ENCODE peak calls at places on chromosomes 4 and X, in four cellular contexts. One of them, this sample, is unnamed.

GRCh38 chrX:274904-275475 is 6.2 kb upstream of the PLCXD1 start:
- DNase-seq in NCI-H2029: no peak
- DNase-seq in H7: peak
- DNase-seq in HS-5: no peak
- DNase-seq in this sample: no peak

GRCh38 chrX:134933248-134933647 is 57.5 kb upstream of the SMIM10 start:
- DNase-seq in NCI-H2029: no peak
- DNase-seq in H7: no peak
- DNase-seq in HS-5: no peak
- DNase-seq in this sample: no peak

GRCh38 chr4:109671350-109671749 is 31.9 kb downstream of the CASP6 start:
- DNase-seq in NCI-H2029: no peak
- DNase-seq in H7: no peak
- DNase-seq in HS-5: no peak
- DNase-seq in this sample: no peak

GRCh38 chrX:331145-331771 is 12.7 kb upstream of the GTPBP6 start:
- DNase-seq in NCI-H2029: no peak
- DNase-seq in H7: peak
- DNase-seq in HS-5: no peak
- DNase-seq in this sample: peak

GRCh38 chrX:105282077-105282476 is 61.6 kb upstream of the TEX13A start:
- DNase-seq in NCI-H2029: no peak
- DNase-seq in H7: no peak
- DNase-seq in HS-5: no peak
- DNase-seq in this sample: no peak

GRCh38 chr4:2426711-2427275 is 8.0 kb downstream of the CFAP99 start:
- DNase-seq in NCI-H2029: no peak
- DNase-seq in H7: no peak
- DNase-seq in HS-5: no peak
- DNase-seq in this sample: no peak

GRCh38 chr4:156957558-156957957 is 14.0 kb downstream of the PDGFC start:
- DNase-seq in NCI-H2029: no peak
- DNase-seq in H7: no peak
- DNase-seq in HS-5: no peak
- DNase-seq in this sample: no peak

GRCh38 chr4:3201718-3202702 is 46.9 kb upstream of the MSANTD1 start:
- DNase-seq in NCI-H2029: no peak
- DNase-seq in H7: no peak
- DNase-seq in HS-5: no peak
- DNase-seq in this sample: no peak

GRCh38 chrX:1649623-1650022 is 34.8 kb downstream of the ASMT start:
- DNase-seq in NCI-H2029: no peak
- DNase-seq in H7: peak
- DNase-seq in HS-5: no peak
- DNase-seq in this sample: no peak

GRCh38 chrX:9627827-9628406 is 137.7 kb downstream of the GPR143 start:
- DNase-seq in NCI-H2029: no peak
- DNase-seq in H7: no peak
- DNase-seq in HS-5: no peak
- DNase-seq in this sample: no peak

GRCh38 chr4:158051401-158052235 is 121.2 kb downstream of the GASK1B start:
- DNase-seq in NCI-H2029: no peak
- DNase-seq in H7: no peak
- DNase-seq in HS-5: peak
- DNase-seq in this sample: no peak

GRCh38 chrX:53882331-53882730 is 161.9 kb downstream of the PHF8 start:
- DNase-seq in NCI-H2029: no peak
- DNase-seq in H7: no peak
- DNase-seq in HS-5: peak
- DNase-seq in this sample: no peak

GRCh38 chr4:38832624-38833528 is 23.7 kb downstream of the TLR6 start:
- DNase-seq in NCI-H2029: no peak
- DNase-seq in H7: peak
- DNase-seq in HS-5: no peak
- DNase-seq in this sample: no peak

GRCh38 chr4:89657931-89658700 is 178.8 kb downstream of the SNCA start:
- DNase-seq in NCI-H2029: no peak
- DNase-seq in H7: no peak
- DNase-seq in HS-5: peak
- DNase-seq in this sample: no peak

GRCh38 chrX:51408462-51408861 is 75.8 kb downstream of the NUDT10 start:
- DNase-seq in NCI-H2029: no peak
- DNase-seq in H7: no peak
- DNase-seq in HS-5: no peak
- DNase-seq in this sample: no peak

GRCh38 chr4:137949746-137950145 is 292.4 kb downstream of the SLC7A11 start:
- DNase-seq in NCI-H2029: no peak
- DNase-seq in H7: no peak
- DNase-seq in HS-5: no peak
- DNase-seq in this sample: no peak

GRCh38 chr4:138650917-138651564 is 364.5 kb upstream of the NOCT start:
- DNase-seq in NCI-H2029: no peak
- DNase-seq in H7: no peak
- DNase-seq in HS-5: peak
- DNase-seq in this sample: no peak

This sample was measured in NCI-H1092.